ENCODE peak calls at places on chromosomes 3 and 15, in six cellular contexts. One of them, this sample, is unnamed.

GRCh38 chr3:13136426-13136825 is 63.2 kb upstream of the IQSEC1 start:
- DNase-seq in fibroblast of mammary gland: no peak
- DNase-seq in stimulated activated CD8-positive, alpha-beta memory T cell treated with anti-CD3 and anti-CD28 coated beads, Interleukin-4, amount 100 ng/mL, for 24 hours: no peak
- DNase-seq in amniotic stem cell: no peak
- DNase-seq in left ventricle myocardium inferior: no peak
- DNase-seq in anterior cingulate cortex: no peak
- DNase-seq in this sample: no peak

GRCh38 chr3:184240384-184241140 is 8.2 kb downstream of the ALG3 start:
- DNase-seq in fibroblast of mammary gland: peak; percentile 30
- DNase-seq in amniotic stem cell: no peak
- DNase-seq in left ventricle myocardium inferior: no peak
- DNase-seq in stimulated activated CD8-positive, alpha-beta memory T cell treated with anti-CD3 and anti-CD28 coated beads, Interleukin-4, amount 100 ng/mL, for 24 hours: no peak
- DNase-seq in anterior cingulate cortex: no peak
- DNase-seq in this sample: peak; percentile 39

GRCh38 chr3:135329479-135329878 is 534.4 kb downstream of the EPHB1 start:
- DNase-seq in amniotic stem cell: no peak
- DNase-seq in fibroblast of mammary gland: no peak
- DNase-seq in anterior cingulate cortex: no peak
- DNase-seq in left ventricle myocardium inferior: peak; percentile 26
- DNase-seq in stimulated activated CD8-positive, alpha-beta memory T cell treated with anti-CD3 and anti-CD28 coated beads, Interleukin-4, amount 100 ng/mL, for 24 hours: no peak
- DNase-seq in this sample: no peak

GRCh38 chr3:32374788-32375595 is 16.7 kb upstream of the CMTM7 start:
- DNase-seq in stimulated activated CD8-positive, alpha-beta memory T cell treated with anti-CD3 and anti-CD28 coated beads, Interleukin-4, amount 100 ng/mL, for 24 hours: no peak
- DNase-seq in left ventricle myocardium inferior: no peak
- DNase-seq in fibroblast of mammary gland: peak; percentile 77
- DNase-seq in anterior cingulate cortex: peak; percentile 22
- DNase-seq in amniotic stem cell: peak; percentile 57
- DNase-seq in this sample: peak; percentile 82

GRCh38 chr3:90062018-90062417 is 954.6 kb downstream of the EPHA3 start:
- DNase-seq in fibroblast of mammary gland: peak; percentile 55
- DNase-seq in amniotic stem cell: no peak
- DNase-seq in anterior cingulate cortex: no peak
- DNase-seq in stimulated activated CD8-positive, alpha-beta memory T cell treated with anti-CD3 and anti-CD28 coated beads, Interleukin-4, amount 100 ng/mL, for 24 hours: no peak
- DNase-seq in left ventricle myocardium inferior: no peak
- DNase-seq in this sample: peak; percentile 66

GRCh38 chr3:81968628-81969027 is 207.2 kb upstream of the GBE1 start:
- DNase-seq in fibroblast of mammary gland: no peak
- DNase-seq in anterior cingulate cortex: no peak
- DNase-seq in amniotic stem cell: no peak
- DNase-seq in left ventricle myocardium inferior: no peak
- DNase-seq in stimulated activated CD8-positive, alpha-beta memory T cell treated with anti-CD3 and anti-CD28 coated beads, Interleukin-4, amount 100 ng/mL, for 24 hours: no peak
- DNase-seq in this sample: no peak

GRCh38 chr15:59372352-59373211 is at the start of gene MYO1E:
- DNase-seq in anterior cingulate cortex: peak; percentile 87
- DNase-seq in stimulated activated CD8-positive, alpha-beta memory T cell treated with anti-CD3 and anti-CD28 coated beads, Interleukin-4, amount 100 ng/mL, for 24 hours: peak; percentile 2
- DNase-seq in fibroblast of mammary gland: peak; percentile 97
- DNase-seq in left ventricle myocardium inferior: peak; percentile 81
- DNase-seq in amniotic stem cell: peak; percentile 94
- DNase-seq in this sample: peak; percentile 97

GRCh38 chr15:38555686-38556334 is 8.8 kb downstream of the RASGRP1 start:
- DNase-seq in fibroblast of mammary gland: peak; percentile 70
- DNase-seq in left ventricle myocardium inferior: no peak
- DNase-seq in amniotic stem cell: peak; percentile 47
- DNase-seq in anterior cingulate cortex: no peak
- DNase-seq in stimulated activated CD8-positive, alpha-beta memory T cell treated with anti-CD3 and anti-CD28 coated beads, Interleukin-4, amount 100 ng/mL, for 24 hours: no peak
- DNase-seq in this sample: peak; percentile 67

GRCh38 chr3:16203031-16203430 is 28.6 kb downstream of the GALNT15 start:
- DNase-seq in anterior cingulate cortex: no peak
- DNase-seq in left ventricle myocardium inferior: no peak
- DNase-seq in fibroblast of mammary gland: peak; percentile 64
- DNase-seq in amniotic stem cell: no peak
- DNase-seq in stimulated activated CD8-positive, alpha-beta memory T cell treated with anti-CD3 and anti-CD28 coated beads, Interleukin-4, amount 100 ng/mL, for 24 hours: no peak
- DNase-seq in this sample: no peak

GRCh38 chr15:48481802-48482201 is 150.6 kb downstream of the DUT start:
- DNase-seq in fibroblast of mammary gland: no peak
- DNase-seq in left ventricle myocardium inferior: no peak
- DNase-seq in stimulated activated CD8-positive, alpha-beta memory T cell treated with anti-CD3 and anti-CD28 coated beads, Interleukin-4, amount 100 ng/mL, for 24 hours: no peak
- DNase-seq in amniotic stem cell: no peak
- DNase-seq in anterior cingulate cortex: no peak
- DNase-seq in this sample: no peak

GRCh38 chr3:33911525-33912322 is 113.3 kb downstream of the PDCD6IP start:
- DNase-seq in left ventricle myocardium inferior: no peak
- DNase-seq in stimulated activated CD8-positive, alpha-beta memory T cell treated with anti-CD3 and anti-CD28 coated beads, Interleukin-4, amount 100 ng/mL, for 24 hours: no peak
- DNase-seq in amniotic stem cell: no peak
- DNase-seq in fibroblast of mammary gland: peak; percentile 51
- DNase-seq in anterior cingulate cortex: no peak
- DNase-seq in this sample: peak; percentile 69

GRCh38 chr15:89112341-89112971 is 24.2 kb downstream of the ABHD2 start:
- DNase-seq in fibroblast of mammary gland: peak; percentile 72
- DNase-seq in left ventricle myocardium inferior: peak; percentile 51
- DNase-seq in stimulated activated CD8-positive, alpha-beta memory T cell treated with anti-CD3 and anti-CD28 coated beads, Interleukin-4, amount 100 ng/mL, for 24 hours: no peak
- DNase-seq in anterior cingulate cortex: no peak
- DNase-seq in amniotic stem cell: no peak
- DNase-seq in this sample: no peak

GRCh38 chr3:37221407-37221806 is 47.0 kb upstream of the LRRFIP2 start:
- DNase-seq in left ventricle myocardium inferior: no peak
- DNase-seq in amniotic stem cell: no peak
- DNase-seq in anterior cingulate cortex: no peak
- DNase-seq in fibroblast of mammary gland: peak; percentile 78
- DNase-seq in stimulated activated CD8-positive, alpha-beta memory T cell treated with anti-CD3 and anti-CD28 coated beads, Interleukin-4, amount 100 ng/mL, for 24 hours: no peak
- DNase-seq in this sample: peak; percentile 89

GRCh38 chr3:106829206-106829605 is 548.0 kb upstream of the CCDC54 start:
- DNase-seq in fibroblast of mammary gland: no peak
- DNase-seq in left ventricle myocardium inferior: no peak
- DNase-seq in stimulated activated CD8-positive, alpha-beta memory T cell treated with anti-CD3 and anti-CD28 coated beads, Interleukin-4, amount 100 ng/mL, for 24 hours: no peak
- DNase-seq in anterior cingulate cortex: no peak
- DNase-seq in amniotic stem cell: no peak
- DNase-seq in this sample: peak; percentile 40

GRCh38 chr3:172036541-172037215 is 2.7 kb upstream of the FNDC3B start:
- DNase-seq in stimulated activated CD8-positive, alpha-beta memory T cell treated with anti-CD3 and anti-CD28 coated beads, Interleukin-4, amount 100 ng/mL, for 24 hours: no peak
- DNase-seq in anterior cingulate cortex: no peak
- DNase-seq in fibroblast of mammary gland: no peak
- DNase-seq in left ventricle myocardium inferior: no peak
- DNase-seq in amniotic stem cell: no peak
- DNase-seq in this sample: no peak

This sample was measured in cardiac fibroblast.